ENCODE peak calls at places on chromosomes 1 and 21, in six cellular contexts. One of them, this sample, is unnamed.

GRCh38 chr21:35226302-35226701 is 177.2 kb upstream of the RUNX1 start:
- DNase-seq in tibial nerve: no peak
- DNase-seq in Peyer's patch: no peak
- DNase-seq in erythroblast: no peak
- DNase-seq in uterus: no peak
- DNase-seq in transverse colon: no peak
- DNase-seq in this sample: no peak

GRCh38 chr1:27727126-27727525 is 1.4 kb downstream of the FAM76A start:
- DNase-seq in Peyer's patch: no peak
- DNase-seq in transverse colon: no peak
- DNase-seq in uterus: no peak
- DNase-seq in tibial nerve: no peak
- DNase-seq in erythroblast: no peak
- DNase-seq in this sample: no peak

GRCh38 chr1:24952413-24952841 is 22.4 kb upstream of the RUNX3 start:
- DNase-seq in Peyer's patch: peak; percentile 62
- DNase-seq in tibial nerve: no peak
- DNase-seq in uterus: no peak
- DNase-seq in erythroblast: no peak
- DNase-seq in transverse colon: no peak
- DNase-seq in this sample: no peak

GRCh38 chr1:150322310-150322709 is 977 bp downstream of the PRPF3 start:
- DNase-seq in tibial nerve: no peak
- DNase-seq in uterus: no peak
- DNase-seq in Peyer's patch: no peak
- DNase-seq in transverse colon: no peak
- DNase-seq in erythroblast: peak; percentile 48
- DNase-seq in this sample: no peak

GRCh38 chr1:175157200-175157599 is 35.4 kb downstream of the KIAA0040 start:
- DNase-seq in Peyer's patch: no peak
- DNase-seq in erythroblast: no peak
- DNase-seq in tibial nerve: no peak
- DNase-seq in uterus: no peak
- DNase-seq in transverse colon: no peak
- DNase-seq in this sample: no peak

GRCh38 chr1:220680085-220680687 is 10.0 kb upstream of the C1orf115 start:
- DNase-seq in uterus: no peak
- DNase-seq in Peyer's patch: no peak
- DNase-seq in erythroblast: peak; percentile 20
- DNase-seq in tibial nerve: no peak
- DNase-seq in transverse colon: no peak
- DNase-seq in this sample: no peak

GRCh38 chr1:46303038-46303871 is at the start of the genes LRRC41 and UQCRH:
- DNase-seq in transverse colon: peak; percentile 95
- DNase-seq in Peyer's patch: peak; percentile 91
- DNase-seq in erythroblast: peak; percentile 98
- DNase-seq in tibial nerve: peak; percentile 92
- DNase-seq in uterus: peak; percentile 93
- DNase-seq in this sample: peak; percentile 96

GRCh38 chr1:29736582-29737188 is 500.4 kb downstream of the PTPRU start:
- DNase-seq in Peyer's patch: no peak
- DNase-seq in tibial nerve: peak; percentile 48
- DNase-seq in transverse colon: no peak
- DNase-seq in erythroblast: peak; percentile 29
- DNase-seq in uterus: no peak
- DNase-seq in this sample: peak; percentile 23

GRCh38 chr1:96360036-96360795 is 361.4 kb upstream of the PTBP2 start:
- DNase-seq in Peyer's patch: no peak
- DNase-seq in erythroblast: no peak
- DNase-seq in uterus: no peak
- DNase-seq in tibial nerve: no peak
- DNase-seq in transverse colon: no peak
- DNase-seq in this sample: no peak

GRCh38 chr1:40663324-40664166 is 1.9 kb downstream of the RIMS3 start:
- DNase-seq in transverse colon: no peak
- DNase-seq in erythroblast: no peak
- DNase-seq in Peyer's patch: no peak
- DNase-seq in tibial nerve: no peak
- DNase-seq in uterus: no peak
- DNase-seq in this sample: no peak

GRCh38 chr1:63691672-63692425 is 82.0 kb upstream of the ROR1 start:
- DNase-seq in transverse colon: peak; percentile 62
- DNase-seq in Peyer's patch: peak; percentile 28
- DNase-seq in uterus: peak; percentile 42
- DNase-seq in erythroblast: peak; percentile 47
- DNase-seq in tibial nerve: peak; percentile 86
- DNase-seq in this sample: no peak

GRCh38 chr1:90012305-90012704 is 17.4 kb downstream of the ZNF326 start:
- DNase-seq in tibial nerve: no peak
- DNase-seq in uterus: no peak
- DNase-seq in erythroblast: no peak
- DNase-seq in Peyer's patch: no peak
- DNase-seq in transverse colon: no peak
- DNase-seq in this sample: no peak

GRCh38 chr21:16116798-16117197 is 387.0 kb downstream of the USP25 start:
- DNase-seq in transverse colon: no peak
- DNase-seq in uterus: no peak
- DNase-seq in Peyer's patch: no peak
- DNase-seq in tibial nerve: no peak
- DNase-seq in erythroblast: no peak
- DNase-seq in this sample: no peak

GRCh38 chr1:232891116-232891515 is 59.3 kb upstream of the NTPCR start:
- DNase-seq in uterus: no peak
- DNase-seq in Peyer's patch: no peak
- DNase-seq in erythroblast: no peak
- DNase-seq in transverse colon: no peak
- DNase-seq in tibial nerve: no peak
- DNase-seq in this sample: no peak

GRCh38 chr1:162822391-162823200 is 32.1 kb downstream of the HSD17B7 start:
- DNase-seq in transverse colon: peak; percentile 9
- DNase-seq in erythroblast: no peak
- DNase-seq in Peyer's patch: no peak
- DNase-seq in uterus: no peak
- DNase-seq in tibial nerve: no peak
- DNase-seq in this sample: peak; percentile 46

GRCh38 chr1:8910331-8910730 is 31.8 kb upstream of the ENO1 start:
- DNase-seq in erythroblast: no peak
- DNase-seq in uterus: no peak
- DNase-seq in tibial nerve: no peak
- DNase-seq in transverse colon: no peak
- DNase-seq in Peyer's patch: no peak
- DNase-seq in this sample: no peak

GRCh38 chr1:39080269-39080826 is 54.2 kb downstream of the NDUFS5 start:
- DNase-seq in transverse colon: no peak
- DNase-seq in erythroblast: no peak
- DNase-seq in uterus: no peak
- DNase-seq in Peyer's patch: no peak
- DNase-seq in tibial nerve: no peak
- DNase-seq in this sample: no peak

GRCh38 chr1:25431495-25432363 is 1.0 kb downstream of the MACO1 start:
- DNase-seq in erythroblast: no peak
- DNase-seq in uterus: peak; percentile 35
- DNase-seq in tibial nerve: no peak
- DNase-seq in Peyer's patch: no peak
- DNase-seq in transverse colon: no peak
- DNase-seq in this sample: peak; percentile 17

GRCh38 chr21:46219591-46220239 is 8.9 kb downstream of the LSS start:
- DNase-seq in transverse colon: no peak
- DNase-seq in erythroblast: no peak
- DNase-seq in uterus: peak; percentile 10
- DNase-seq in tibial nerve: no peak
- DNase-seq in Peyer's patch: no peak
- DNase-seq in this sample: no peak

GRCh38 chr1:13763264-13763663 is 63.3 kb downstream of the PRDM2 start:
- DNase-seq in tibial nerve: no peak
- DNase-seq in Peyer's patch: no peak
- DNase-seq in erythroblast: no peak
- DNase-seq in uterus: no peak
- DNase-seq in transverse colon: no peak
- DNase-seq in this sample: no peak

GRCh38 chr1:2014726-2015382 is 4.3 kb upstream of the GABRD start:
- DNase-seq in erythroblast: no peak
- DNase-seq in Peyer's patch: no peak
- DNase-seq in transverse colon: no peak
- DNase-seq in tibial nerve: no peak
- DNase-seq in uterus: no peak
- DNase-seq in this sample: no peak

GRCh38 chr1:119888476-119888875 is 7.8 kb downstream of the ADAM30 start:
- DNase-seq in uterus: no peak
- DNase-seq in transverse colon: no peak
- DNase-seq in tibial nerve: no peak
- DNase-seq in Peyer's patch: no peak
- DNase-seq in erythroblast: no peak
- DNase-seq in this sample: no peak

GRCh38 chr1:231724876-231725647 is 98.5 kb downstream of the DISC1 start:
- DNase-seq in erythroblast: peak; percentile 57
- DNase-seq in Peyer's patch: no peak
- DNase-seq in tibial nerve: no peak
- DNase-seq in transverse colon: no peak
- DNase-seq in uterus: no peak
- DNase-seq in this sample: peak; percentile 34

GRCh38 chr1:64111787-64112186 is 91.6 kb upstream of the UBE2U start:
- DNase-seq in erythroblast: no peak
- DNase-seq in Peyer's patch: no peak
- DNase-seq in transverse colon: no peak
- DNase-seq in uterus: no peak
- DNase-seq in tibial nerve: no peak
- DNase-seq in this sample: no peak

DNA sequence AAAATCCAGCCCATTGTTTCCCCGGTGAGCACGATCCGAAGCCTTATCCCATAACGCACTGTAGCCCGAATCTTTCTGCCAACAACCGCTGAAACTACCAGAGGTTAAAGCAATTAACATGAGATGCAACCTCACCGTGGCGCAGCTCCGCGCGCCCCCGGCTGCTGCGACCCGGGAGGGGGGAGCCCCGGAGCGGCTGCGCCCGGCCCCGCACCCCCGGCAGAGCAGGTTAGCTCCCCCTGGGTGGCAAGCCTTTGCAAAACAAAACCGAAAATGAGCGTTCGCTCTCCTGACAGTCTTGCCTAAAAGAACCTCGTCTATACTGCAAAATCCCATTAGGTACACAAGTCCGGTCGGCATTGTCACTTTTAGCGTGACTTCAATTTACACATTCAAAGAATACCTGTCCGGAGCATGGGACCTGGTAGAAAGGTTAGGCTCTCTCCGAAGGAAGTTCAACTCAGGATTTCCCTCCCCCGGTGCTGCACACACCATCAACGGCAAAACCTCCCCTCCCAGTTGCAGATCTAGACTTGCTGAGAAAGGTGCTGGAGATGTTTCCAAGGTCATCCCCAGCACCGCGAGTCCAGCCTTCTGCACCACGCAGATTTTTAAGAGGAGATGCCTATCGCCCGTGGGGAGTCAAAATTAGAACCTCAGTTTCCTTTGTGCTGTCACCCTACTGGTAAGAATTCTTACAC is 107.5 kb downstream of the ZNF281 start:
- DNase-seq in uterus: no peak
- DNase-seq in transverse colon: peak; percentile 51
- DNase-seq in erythroblast: peak; percentile 41
- DNase-seq in tibial nerve: no peak
- DNase-seq in Peyer's patch: peak; percentile 61
- DNase-seq in this sample: no peak
- TF ChIP-seq POLR2A in uterus: no peak
- TF ChIP-seq POLR2A in transverse colon: no peak
- TF ChIP-seq POLR2A in erythroblast: peak; percentile 27
- TF ChIP-seq POLR2A in tibial nerve: no peak
- TF ChIP-seq POLR2A in Peyer's patch: no peak
- TF ChIP-seq POLR2A in this sample: no peak

GRCh38 chr1:21914880-21915640 is 22.1 kb downstream of the HSPG2 start:
- DNase-seq in uterus: no peak
- DNase-seq in tibial nerve: no peak
- DNase-seq in erythroblast: no peak
- DNase-seq in Peyer's patch: no peak
- DNase-seq in transverse colon: peak; percentile 60
- DNase-seq in this sample: peak; percentile 51
- TF ChIP-seq POLR2A in uterus: no peak
- TF ChIP-seq POLR2A in tibial nerve: no peak
- TF ChIP-seq POLR2A in erythroblast: no peak
- TF ChIP-seq POLR2A in Peyer's patch: no peak
- TF ChIP-seq POLR2A in transverse colon: no peak
- TF ChIP-seq POLR2A in this sample: no peak

GRCh38 chr1:151976868-151977267 is 16.8 kb downstream of the S100A10 start:
- DNase-seq in Peyer's patch: no peak
- DNase-seq in uterus: no peak
- DNase-seq in tibial nerve: no peak
- DNase-seq in transverse colon: peak; percentile 49
- DNase-seq in erythroblast: peak; percentile 44
- DNase-seq in this sample: no peak

GRCh38 chr1:151972533-151973270 is 21.0 kb downstream of the S100A10 start:
- DNase-seq in uterus: no peak
- DNase-seq in transverse colon: peak; percentile 67
- DNase-seq in tibial nerve: no peak
- DNase-seq in erythroblast: peak; percentile 89
- DNase-seq in Peyer's patch: no peak
- DNase-seq in this sample: no peak

GRCh38 chr1:151977662-151978230 is 15.9 kb downstream of the S100A10 start:
- DNase-seq in Peyer's patch: no peak
- DNase-seq in uterus: no peak
- DNase-seq in tibial nerve: no peak
- DNase-seq in erythroblast: no peak
- DNase-seq in transverse colon: no peak
- DNase-seq in this sample: no peak

GRCh38 chr1:151976015-151976343 is 17.7 kb downstream of the S100A10 start:
- DNase-seq in erythroblast: peak; percentile 92
- DNase-seq in uterus: no peak
- DNase-seq in tibial nerve: no peak
- DNase-seq in transverse colon: no peak
- DNase-seq in Peyer's patch: no peak
- DNase-seq in this sample: no peak

GRCh38 chr1:151975311-151976014 is 18.2 kb downstream of the S100A10 start:
- DNase-seq in transverse colon: no peak
- DNase-seq in Peyer's patch: no peak
- DNase-seq in uterus: no peak
- DNase-seq in tibial nerve: no peak
- DNase-seq in erythroblast: no peak
- DNase-seq in this sample: no peak
- TF ChIP-seq POLR2A in transverse colon: no peak
- TF ChIP-seq POLR2A in Peyer's patch: no peak
- TF ChIP-seq POLR2A in uterus: no peak
- TF ChIP-seq POLR2A in tibial nerve: no peak
- TF ChIP-seq POLR2A in erythroblast: no peak
- TF ChIP-seq POLR2A in this sample: no peak

DNA sequence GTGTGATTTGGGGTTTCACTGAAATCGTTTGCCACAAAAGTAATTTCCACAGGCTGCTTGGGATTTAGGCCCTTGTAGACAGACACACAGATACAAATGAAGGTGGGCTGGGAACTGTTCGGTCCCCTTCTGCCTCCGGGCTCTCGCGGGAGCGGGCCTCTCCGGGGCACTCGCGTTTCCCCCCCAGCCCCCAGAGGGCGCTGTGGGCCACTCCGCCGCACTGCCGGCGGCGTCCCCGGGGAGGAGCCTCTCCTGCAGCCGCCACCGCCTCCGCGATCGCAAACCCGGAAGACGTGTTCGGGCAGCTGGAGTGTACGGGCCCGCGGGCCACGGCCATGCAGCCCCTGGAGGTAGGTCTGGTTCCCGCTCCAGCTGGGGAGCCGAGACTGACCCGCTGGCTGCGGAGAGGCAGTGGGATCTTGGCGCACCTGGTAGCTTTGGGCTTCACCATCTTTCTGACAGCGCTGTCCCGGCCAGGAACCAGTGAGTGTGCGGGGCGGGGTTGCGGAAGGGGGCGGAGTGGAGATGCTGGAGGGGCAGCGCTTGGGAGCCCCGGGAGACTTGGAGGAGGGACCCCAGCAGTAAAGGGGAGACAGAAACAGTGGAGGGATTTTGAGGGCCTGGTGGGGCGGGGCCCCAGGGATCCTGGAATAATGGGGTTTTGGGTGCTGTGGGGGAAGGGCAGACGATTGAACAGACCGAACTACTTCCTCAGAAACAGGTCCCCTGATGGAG is at the start of gene CYB561D1:
- DNase-seq in tibial nerve: peak; percentile 77
- DNase-seq in erythroblast: peak; percentile 88
- DNase-seq in uterus: peak; percentile 87
- DNase-seq in Peyer's patch: peak; percentile 85
- DNase-seq in transverse colon: peak; percentile 90
- DNase-seq in this sample: peak; percentile 95
- TF ChIP-seq POLR2A in tibial nerve: peak; percentile 27
- TF ChIP-seq POLR2A in erythroblast: peak; percentile 54
- TF ChIP-seq POLR2A in uterus: peak; percentile 49
- TF ChIP-seq POLR2A in Peyer's patch: peak; percentile 65
- TF ChIP-seq POLR2A in transverse colon: peak; percentile 81
- TF ChIP-seq POLR2A in this sample: no peak

This sample was measured in heart left ventricle.